ENCODE peak calls at places on chromosomes 11 and 22, in seven cellular contexts. P is bronchial epithelial cell, Y is AG04450, J is fibroblast of pulmonary artery, C is psoas muscle, F is neural progenitor cell, W is left ventricle myocardium inferior. H is an unnamed sample.

GRCh38 chr11:124776865-124777645 is 15.0 kb upstream of the ESAM start:
- DNase-seq in P (no peak), Y (no peak), J (no peak), C (no peak), F (no peak), W (no peak), H (no peak)

GRCh38 chr11:72422414-72422813 is 11.9 kb downstream of the CLPB start:
- DNase-seq in P (no peak), Y (no peak), J (no peak), C (no peak), F (no peak), W (no peak), H (no peak)

GRCh38 chr11:7019500-7020182 is 505 bp downstream of the ZNF214 start:
- DNase-seq in P (no peak), Y (no peak), J (no peak), C (peak), F (peak), W (peak), H (no peak)

GRCh38 chr22:31628969-31629723 is 32.9 kb downstream of the PISD start:
- DNase-seq in P (no peak), Y (no peak), J (no peak), C (no peak), F (no peak), W (no peak), H (no peak)

GRCh38 chr22:29311468-29312217 is 3.9 kb downstream of the RASL10A start:
- DNase-seq in P (no peak), Y (no peak), J (no peak), C (peak), F (no peak), W (no peak), H (no peak)

GRCh38 chr11:72735495-72736027 is 16.6 kb downstream of the ARAP1 start:
- DNase-seq in P (peak), Y (no peak), J (peak), C (peak), F (no peak), W (peak), H (peak)

GRCh38 chr11:69157156-69157821 is 1.6 kb downstream of the SMIM38 start:
- DNase-seq in P (no peak), Y (no peak), J (peak), C (no peak), F (peak), W (peak), H (no peak)

GRCh38 chr11:93497575-93497974 is 45.6 kb downstream of the SMCO4 start:
- DNase-seq in P (no peak), Y (no peak), J (no peak), C (no peak), F (no peak), W (no peak), H (no peak)

GRCh38 chr11:63944987-63945386 is 6.2 kb downstream of the NAA40 start:
- DNase-seq in P (no peak), Y (no peak), J (no peak), C (peak), F (no peak), W (peak), H (no peak)

GRCh38 chr11:13834463-13834862 is 128.1 kb upstream of the SPON1 start:
- DNase-seq in P (no peak), Y (no peak), J (no peak), C (no peak), F (peak), W (no peak), H (no peak)

GRCh38 chr11:62905927-62906531 is 15.1 kb downstream of the CHRM1 start:
- DNase-seq in P (peak), Y (peak), J (peak), C (peak), F (peak), W (peak), H (peak)

GRCh38 chr11:27868226-27868625 is 168.0 kb upstream of the BDNF start:
- DNase-seq in P (no peak), Y (no peak), J (no peak), C (no peak), F (peak), W (no peak), H (no peak)

GRCh38 chr11:116162086-116162485 is 610.7 kb downstream of the BUD13 start:
- DNase-seq in P (no peak), Y (no peak), J (no peak), C (no peak), F (no peak), W (no peak), H (no peak)

GRCh38 chr11:8237453-8237852 is 26.2 kb downstream of the LMO1 start:
- DNase-seq in P (no peak), Y (no peak), J (no peak), C (no peak), F (no peak), W (no peak), H (no peak)

GRCh38 chr22:49017769-49018330 is 809.8 kb downstream of the BRD1 start:
- DNase-seq in P (no peak), Y (no peak), J (no peak), C (no peak), F (no peak), W (no peak), H (no peak)

GRCh38 chr22:37855462-37855861 is 6.2 kb downstream of the EIF3L start:
- DNase-seq in P (peak), Y (no peak), J (no peak), C (no peak), F (no peak), W (no peak), H (peak)

GRCh38 chr22:36136988-36137387 is 23.6 kb downstream of the APOL3 start:
- DNase-seq in P (no peak), Y (no peak), J (peak), C (no peak), F (no peak), W (no peak), H (no peak)

GRCh38 chr11:35056391-35057093 is 82.4 kb upstream of the CD44 start:
- DNase-seq in P (peak), Y (no peak), J (no peak), C (no peak), F (no peak), W (no peak), H (peak)

GRCh38 chr11:94767701-94768601 is at the start of gene AMOTL1:
- DNase-seq in P (peak), Y (peak), J (peak), C (peak), F (peak), W (peak), H (peak)

GRCh38 chr11:10709299-10710086 is 15.9 kb upstream of the IRAG1 start:
- DNase-seq in P (no peak), Y (peak), J (no peak), C (no peak), F (no peak), W (no peak), H (no peak)

GRCh38 chr11:32586576-32587190 is 3.1 kb downstream of the EIF3M start:
- DNase-seq in P (peak), Y (no peak), J (peak), C (no peak), F (peak), W (no peak), H (peak)

GRCh38 chr11:121699801-121700200 is 247.0 kb upstream of the SORL1-AS1 start:
- DNase-seq in P (no peak), Y (no peak), J (no peak), C (no peak), F (no peak), W (no peak), H (no peak)

GRCh38 chr11:3126207-3126865 is 38.8 kb downstream of the OSBPL5 start:
- DNase-seq in P (peak), Y (no peak), J (no peak), C (peak), F (no peak), W (peak), H (peak)

GRCh38 chr22:27576815-27577564 is 224.6 kb downstream of the MN1 start:
- DNase-seq in P (peak), Y (peak), J (peak), C (no peak), F (no peak), W (peak), H (peak)

GRCh38 chr11:57249384-57250319 is 12.6 kb upstream of the APLNR start:
- DNase-seq in P (peak), Y (peak), J (peak), C (peak), F (peak), W (peak), H (peak)

GRCh38 chr22:37014835-37015586 is 4.2 kb downstream of the TST start:
- DNase-seq in P (no peak), Y (no peak), J (no peak), C (peak), F (no peak), W (no peak), H (no peak)

GRCh38 chr11:71117311-71117710 is 135.1 kb downstream of the SHANK2 start:
- DNase-seq in P (peak), Y (no peak), J (no peak), C (no peak), F (no peak), W (no peak), H (peak)

GRCh38 chr11:67502328-67502979 is 2.7 kb downstream of the PITPNM1 start:
- DNase-seq in P (no peak), Y (no peak), J (no peak), C (no peak), F (no peak), W (no peak), H (no peak)

GRCh38 chr11:67504950-67505561 is at the start of gene PITPNM1:
- DNase-seq in P (peak), Y (no peak), J (peak), C (peak), F (peak), W (peak), H (peak)

GRCh38 chr11:67504023-67504949 is 877 bp downstream of the PITPNM1 start:
- DNase-seq in P (no peak), Y (no peak), J (peak), C (no peak), F (peak), W (no peak), H (peak)

GRCh38 chr11:67501854-67502253 is 3.3 kb downstream of the PITPNM1 start:
- DNase-seq in P (no peak), Y (no peak), J (no peak), C (no peak), F (no peak), W (no peak), H (no peak)

GRCh38 chr11:67503119-67504022 is 1.8 kb downstream of the PITPNM1 start:
- DNase-seq in P (no peak), Y (no peak), J (no peak), C (no peak), F (peak), W (no peak), H (no peak)
- H3K4me3 ChIP-seq in P (peak), Y (peak), J (peak), C (peak), F (peak), W (peak), H (peak)

GRCh38 chr11:18736590-18737148 is 10.7 kb upstream of the IGSF22 start:
- DNase-seq in P (no peak), Y (no peak), J (no peak), C (no peak), F (no peak), W (no peak), H (no peak)

GRCh38 chr11:18733202-18733601 is 7.2 kb upstream of the IGSF22 start:
- DNase-seq in P (no peak), Y (no peak), J (no peak), C (no peak), F (no peak), W (no peak), H (no peak)

GRCh38 chr11:18739684-18740083 is 13.7 kb upstream of the IGSF22 start:
- DNase-seq in P (no peak), Y (no peak), J (no peak), C (no peak), F (no peak), W (no peak), H (no peak)

GRCh38 chr11:18741783-18742182 is 15.8 kb upstream of the IGSF22 start:
- DNase-seq in P (no peak), Y (no peak), J (no peak), C (no peak), F (no peak), W (no peak), H (no peak)

DNA sequence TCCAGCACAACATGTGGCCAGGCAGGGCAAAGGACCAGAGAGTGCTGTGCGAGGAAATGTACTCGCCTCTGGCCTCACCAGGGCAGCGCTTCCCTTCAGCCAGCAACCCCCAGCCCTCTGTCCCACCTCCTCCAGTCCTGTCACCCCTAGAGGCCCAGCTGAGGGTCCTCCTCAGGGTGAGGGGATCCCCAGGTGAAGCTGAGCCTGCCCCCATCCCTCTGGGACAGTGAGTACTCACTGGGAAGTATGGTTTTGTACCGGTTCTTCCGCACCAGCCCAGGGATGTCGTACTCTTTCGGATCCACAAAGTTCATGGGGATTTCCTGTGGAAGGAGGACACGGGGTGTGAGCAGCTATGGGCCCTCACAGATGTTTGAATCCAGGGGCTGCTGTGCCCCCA is 11.7 kb upstream of the IGSF22 start:
- DNase-seq in P (no peak), Y (no peak), J (no peak), C (no peak), F (no peak), W (no peak), H (no peak)
- TF ChIP-seq CTCF in P (no peak), Y (no peak), J (no peak), C (no peak), F (no peak), W (no peak), H (no peak)

GRCh38 chr11:44998051-44998450 is 47.4 kb upstream of the TP53I11 start:
- DNase-seq in P (no peak), Y (no peak), J (no peak), C (no peak), F (no peak), W (no peak), H (no peak)

GRCh38 chr11:44999068-44999467 is 48.4 kb upstream of the TP53I11 start:
- DNase-seq in P (no peak), Y (no peak), J (no peak), C (no peak), F (no peak), W (no peak), H (no peak)

GRCh38 chr11:44994753-44995152 is 44.1 kb upstream of the TP53I11 start:
- DNase-seq in P (no peak), Y (no peak), J (no peak), C (no peak), F (no peak), W (no peak), H (no peak)

GRCh38 chr11:45000918-45001317 is 50.2 kb upstream of the TP53I11 start:
- DNase-seq in P (no peak), Y (no peak), J (no peak), C (no peak), F (no peak), W (no peak), H (no peak)

GRCh38 chr11:44997566-44997965 is 46.9 kb upstream of the TP53I11 start:
- DNase-seq in P (no peak), Y (no peak), J (no peak), C (no peak), F (no peak), W (no peak), H (no peak)
- H3K4me3 ChIP-seq in P (no peak), Y (no peak), J (no peak), C (no peak), F (no peak), W (no peak), H (no peak)

DNA sequence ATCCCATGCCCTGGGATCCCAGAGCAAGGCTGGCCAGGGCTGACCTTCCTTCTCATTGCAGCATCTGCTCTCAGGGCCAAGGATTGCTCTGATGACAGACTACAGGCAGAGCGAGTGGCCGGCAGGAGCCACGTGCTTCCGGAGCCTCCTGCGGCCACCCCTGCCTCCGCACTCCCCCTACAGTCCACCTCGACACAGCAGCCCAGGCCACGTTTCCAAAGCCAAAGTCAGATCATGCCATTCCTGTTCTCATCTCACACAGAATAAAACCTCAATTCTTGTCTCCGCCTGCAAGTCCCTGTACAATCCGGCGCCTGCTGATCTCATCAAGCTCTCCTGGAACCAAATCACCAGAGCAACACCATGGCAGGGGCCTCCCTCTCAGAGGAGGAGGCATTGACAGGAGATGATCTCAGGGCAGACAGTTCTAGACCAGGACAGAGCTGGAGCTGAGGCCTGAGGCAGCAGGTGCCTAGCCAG is 20.9 kb upstream of the UPK3A start:
- DNase-seq in P (peak), Y (peak), J (peak), C (peak), F (peak), W (peak), H (peak)
- TF ChIP-seq CTCF in P (peak), Y (peak), J (peak), C (peak), F (peak), W (peak), H (peak)

GRCh38 chr22:21571679-21572078 is 4.2 kb downstream of the UBE2L3 start:
- DNase-seq in P (no peak), Y (no peak), J (no peak), C (no peak), F (no peak), W (no peak), H (no peak)

GRCh38 chr22:21568207-21569075 is 927 bp downstream of the UBE2L3 start:
- DNase-seq in P (no peak), Y (no peak), J (peak), C (peak), F (peak), W (peak), H (no peak)

GRCh38 chr22:21569459-21570161 is 2.1 kb downstream of the UBE2L3 start:
- DNase-seq in P (no peak), Y (no peak), J (no peak), C (no peak), F (peak), W (no peak), H (no peak)

GRCh38 chr22:21567456-21568206 is at the start of gene UBE2L3:
- DNase-seq in P (peak), Y (peak), J (peak), C (peak), F (peak), W (peak), H (peak)

GRCh38 chr22:21570398-21570797 is 2.9 kb downstream of the UBE2L3 start:
- DNase-seq in P (no peak), Y (no peak), J (no peak), C (no peak), F (no peak), W (no peak), H (no peak)
- H3K4me3 ChIP-seq in P (no peak), Y (no peak), J (no peak), C (no peak), F (peak), W (no peak), H (no peak)

GRCh38 chr22:24133187-24133965 is 47.9 kb upstream of the SUSD2 start:
- DNase-seq in P (no peak), Y (no peak), J (peak), C (no peak), F (no peak), W (peak), H (no peak)
- TF ChIP-seq CTCF in P (peak), Y (peak), J (peak), C (peak), F (peak), W (peak), H (peak)

H was measured in epithelial cell of esophagus.